ENCODE peak calls at places on chromosome 22, in eight cellular contexts. One of them, this sample, is unnamed. For H3K9me3, the result is how much of the 10 kb centered on the place peaks cover.

GRCh38 chr22:38348751-38349496 is 31.7 kb upstream of the CSNK1E start:
- DNase-seq in tibial artery: no peak
- DNase-seq in AG04450: no peak
- DNase-seq in pancreas: peak
- DNase-seq in left ventricle myocardium inferior: no peak
- DNase-seq in fibroblast of lung: no peak
- DNase-seq in Panc1: no peak
- DNase-seq in PC-9: no peak
- DNase-seq in this sample: peak

GRCh38 chr22:30178180-30179126 is 68.1 kb downstream of the LIF start:
- DNase-seq in left ventricle myocardium inferior: no peak
- DNase-seq in PC-9: no peak
- DNase-seq in tibial artery: no peak
- DNase-seq in Panc1: no peak
- DNase-seq in fibroblast of lung: no peak
- DNase-seq in AG04450: no peak
- DNase-seq in pancreas: no peak
- DNase-seq in this sample: no peak

GRCh38 chr22:27720860-27721259 is 80.7 kb downstream of the MN1 start:
- DNase-seq in PC-9: no peak
- DNase-seq in pancreas: no peak
- DNase-seq in left ventricle myocardium inferior: no peak
- DNase-seq in Panc1: no peak
- DNase-seq in fibroblast of lung: no peak
- DNase-seq in tibial artery: no peak
- DNase-seq in AG04450: no peak
- DNase-seq in this sample: no peak

GRCh38 chr22:37817705-37818311 is 5.4 kb upstream of the GALR3 start:
- DNase-seq in pancreas: peak
- DNase-seq in AG04450: no peak
- DNase-seq in left ventricle myocardium inferior: peak
- DNase-seq in Panc1: no peak
- DNase-seq in PC-9: peak
- DNase-seq in tibial artery: peak
- DNase-seq in fibroblast of lung: peak
- DNase-seq in this sample: peak

GRCh38 chr22:21025763-21026755 is 6.3 kb downstream of the SLC7A4 start:
- DNase-seq in pancreas: no peak
- DNase-seq in Panc1: no peak
- DNase-seq in fibroblast of lung: no peak
- DNase-seq in left ventricle myocardium inferior: no peak
- DNase-seq in AG04450: no peak
- DNase-seq in PC-9: no peak
- DNase-seq in tibial artery: no peak
- DNase-seq in this sample: no peak

GRCh38 chr22:20430641-20431519 is 6.7 kb downstream of the SCARF2 start:
- DNase-seq in PC-9: no peak
- DNase-seq in AG04450: no peak
- DNase-seq in fibroblast of lung: peak
- DNase-seq in tibial artery: peak
- DNase-seq in pancreas: peak
- DNase-seq in left ventricle myocardium inferior: peak
- DNase-seq in Panc1: no peak
- DNase-seq in this sample: peak

GRCh38 chr22:38415561-38416321 is 39.3 kb downstream of the KCNJ4 start:
- DNase-seq in left ventricle myocardium inferior: peak
- DNase-seq in PC-9: peak
- DNase-seq in AG04450: no peak
- DNase-seq in tibial artery: peak
- DNase-seq in Panc1: no peak
- DNase-seq in fibroblast of lung: no peak
- DNase-seq in pancreas: peak
- DNase-seq in this sample: no peak

GRCh38 chr22:45762545-45763235 is 91.1 kb downstream of the ATXN10 start:
- DNase-seq in pancreas: no peak
- DNase-seq in left ventricle myocardium inferior: no peak
- DNase-seq in fibroblast of lung: no peak
- DNase-seq in tibial artery: no peak
- DNase-seq in PC-9: no peak
- DNase-seq in Panc1: no peak
- DNase-seq in AG04450: no peak
- DNase-seq in this sample: no peak

GRCh38 chr22:38951734-38952133 is 5.7 kb upstream of the APOBEC3A start:
- DNase-seq in pancreas: no peak
- DNase-seq in Panc1: no peak
- DNase-seq in tibial artery: no peak
- DNase-seq in left ventricle myocardium inferior: no peak
- DNase-seq in fibroblast of lung: no peak
- DNase-seq in AG04450: no peak
- DNase-seq in PC-9: no peak
- DNase-seq in this sample: no peak

GRCh38 chr22:38271927-38272372 is 860 bp downstream of the TMEM184B start:
- DNase-seq in fibroblast of lung: no peak
- DNase-seq in AG04450: no peak
- DNase-seq in PC-9: peak
- DNase-seq in Panc1: no peak
- DNase-seq in pancreas: peak
- DNase-seq in left ventricle myocardium inferior: no peak
- DNase-seq in tibial artery: no peak
- DNase-seq in this sample: no peak

GRCh38 chr22:36510966-36511881 is 4.4 kb upstream of the FOXRED2 start:
- DNase-seq in AG04450: peak
- DNase-seq in tibial artery: no peak
- DNase-seq in fibroblast of lung: peak
- DNase-seq in pancreas: no peak
- DNase-seq in Panc1: no peak
- DNase-seq in PC-9: no peak
- DNase-seq in left ventricle myocardium inferior: no peak
- DNase-seq in this sample: peak

GRCh38 chr22:28207281-28208030 is 288.4 kb upstream of the PITPNB start:
- DNase-seq in pancreas: no peak
- DNase-seq in left ventricle myocardium inferior: no peak
- DNase-seq in tibial artery: no peak
- DNase-seq in AG04450: no peak
- DNase-seq in PC-9: no peak
- DNase-seq in Panc1: no peak
- DNase-seq in fibroblast of lung: no peak
- DNase-seq in this sample: no peak

GRCh38 chr22:35343664-35344550 is 37.0 kb upstream of the HMOX1 start:
- DNase-seq in fibroblast of lung: no peak
- DNase-seq in left ventricle myocardium inferior: no peak
- DNase-seq in tibial artery: no peak
- DNase-seq in Panc1: no peak
- DNase-seq in pancreas: no peak
- DNase-seq in PC-9: no peak
- DNase-seq in AG04450: no peak
- DNase-seq in this sample: no peak

DNA sequence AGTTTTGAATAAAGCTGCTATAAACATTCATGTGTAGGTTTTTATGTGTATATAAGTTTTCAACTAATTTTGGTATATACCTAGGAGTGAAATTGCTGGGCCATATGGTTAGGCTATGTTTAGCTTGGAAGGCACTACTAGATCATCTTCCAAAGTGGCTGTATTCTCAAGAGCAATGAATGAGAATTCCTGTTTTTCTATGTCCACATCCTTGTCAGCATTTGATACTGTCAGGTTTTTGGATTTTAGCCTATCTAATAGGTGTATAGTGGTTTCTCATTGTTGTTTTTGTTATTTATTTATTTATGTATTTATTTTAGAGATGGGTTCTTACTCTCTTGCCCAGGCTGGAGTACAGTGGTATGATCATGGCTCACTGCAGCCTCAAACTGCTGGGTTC is 26.3 kb upstream of the CLTCL1 start:
- DNase-seq in PC-9: no peak
- DNase-seq in fibroblast of lung: no peak
- DNase-seq in tibial artery: no peak
- DNase-seq in pancreas: no peak
- DNase-seq in AG04450: no peak
- DNase-seq in Panc1: no peak
- DNase-seq in left ventricle myocardium inferior: no peak
- DNase-seq in this sample: no peak
- H3K9me3 ChIP-seq in PC-9: under half
- H3K9me3 ChIP-seq in fibroblast of lung: under half
- H3K9me3 ChIP-seq in tibial artery: under half
- H3K9me3 ChIP-seq in pancreas: under half
- H3K9me3 ChIP-seq in AG04450: under half
- H3K9me3 ChIP-seq in Panc1: under half
- H3K9me3 ChIP-seq in left ventricle myocardium inferior: half or more
- H3K9me3 ChIP-seq in this sample: under half

DNA sequence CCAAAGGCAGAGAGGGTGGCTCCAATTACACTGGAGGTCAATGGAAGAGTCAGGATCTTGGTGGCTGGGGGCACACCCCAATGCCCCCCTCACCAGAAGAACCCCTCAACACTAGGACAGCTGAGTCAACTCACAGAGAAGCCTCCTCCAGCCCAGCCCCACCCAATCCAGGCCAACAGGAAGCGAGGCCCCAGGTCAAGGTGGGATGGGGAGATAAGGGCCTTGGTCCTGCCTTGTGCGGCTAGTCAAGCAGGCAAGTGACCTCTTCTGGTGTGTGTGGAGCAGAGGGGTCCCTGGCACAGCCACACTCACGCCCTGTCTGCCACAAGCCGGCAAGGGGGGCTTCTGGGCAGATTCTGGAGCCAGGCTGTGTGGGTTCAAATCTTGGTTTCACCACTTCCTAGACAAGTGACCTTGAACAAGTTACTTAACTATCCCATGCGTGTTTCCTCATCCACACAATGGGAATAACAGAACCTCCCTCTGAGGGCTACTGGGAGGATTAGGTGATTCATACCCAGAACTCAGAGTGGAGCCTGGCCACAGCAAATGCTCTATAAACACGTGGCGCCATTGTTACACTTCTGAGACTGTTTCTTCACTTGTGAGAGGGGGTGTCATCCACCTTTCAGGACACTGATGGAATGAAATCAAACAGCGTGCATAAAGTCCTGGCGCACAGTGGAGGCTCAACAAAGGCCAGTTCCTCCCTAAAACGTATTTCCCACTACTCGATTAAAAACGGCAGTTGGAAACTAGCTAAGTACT is 3.3 kb downstream of the TTLL12 start:
- DNase-seq in tibial artery: no peak
- DNase-seq in fibroblast of lung: peak
- DNase-seq in pancreas: no peak
- DNase-seq in PC-9: peak
- DNase-seq in left ventricle myocardium inferior: no peak
- DNase-seq in AG04450: no peak
- DNase-seq in Panc1: no peak
- DNase-seq in this sample: no peak
- H3K4me3 ChIP-seq in tibial artery: no peak
- H3K4me3 ChIP-seq in fibroblast of lung: no peak
- H3K4me3 ChIP-seq in pancreas: no peak
- H3K4me3 ChIP-seq in PC-9: peak
- H3K4me3 ChIP-seq in left ventricle myocardium inferior: no peak
- H3K4me3 ChIP-seq in AG04450: no peak
- H3K4me3 ChIP-seq in Panc1: no peak
- H3K4me3 ChIP-seq in this sample: no peak

GRCh38 chr22:22462813-22463567 is 45.6 kb downstream of the ZNF280B start:
- DNase-seq in fibroblast of lung: no peak
- DNase-seq in tibial artery: no peak
- DNase-seq in pancreas: no peak
- DNase-seq in AG04450: no peak
- DNase-seq in PC-9: no peak
- DNase-seq in Panc1: no peak
- DNase-seq in left ventricle myocardium inferior: no peak
- DNase-seq in this sample: no peak

GRCh38 chr22:22464541-22465054 is 43.9 kb downstream of the ZNF280B start:
- DNase-seq in PC-9: no peak
- DNase-seq in pancreas: no peak
- DNase-seq in left ventricle myocardium inferior: no peak
- DNase-seq in AG04450: no peak
- DNase-seq in Panc1: no peak
- DNase-seq in fibroblast of lung: no peak
- DNase-seq in tibial artery: no peak
- DNase-seq in this sample: no peak

GRCh38 chr22:22465782-22466181 is 42.8 kb downstream of the ZNF280B start:
- DNase-seq in fibroblast of lung: no peak
- DNase-seq in tibial artery: no peak
- DNase-seq in PC-9: no peak
- DNase-seq in AG04450: no peak
- DNase-seq in left ventricle myocardium inferior: no peak
- DNase-seq in pancreas: no peak
- DNase-seq in Panc1: no peak
- DNase-seq in this sample: no peak

GRCh38 chr22:22465094-22465602 is 43.4 kb downstream of the ZNF280B start:
- DNase-seq in Panc1: no peak
- DNase-seq in left ventricle myocardium inferior: no peak
- DNase-seq in tibial artery: no peak
- DNase-seq in fibroblast of lung: no peak
- DNase-seq in pancreas: no peak
- DNase-seq in PC-9: no peak
- DNase-seq in AG04450: no peak
- DNase-seq in this sample: no peak

DNA sequence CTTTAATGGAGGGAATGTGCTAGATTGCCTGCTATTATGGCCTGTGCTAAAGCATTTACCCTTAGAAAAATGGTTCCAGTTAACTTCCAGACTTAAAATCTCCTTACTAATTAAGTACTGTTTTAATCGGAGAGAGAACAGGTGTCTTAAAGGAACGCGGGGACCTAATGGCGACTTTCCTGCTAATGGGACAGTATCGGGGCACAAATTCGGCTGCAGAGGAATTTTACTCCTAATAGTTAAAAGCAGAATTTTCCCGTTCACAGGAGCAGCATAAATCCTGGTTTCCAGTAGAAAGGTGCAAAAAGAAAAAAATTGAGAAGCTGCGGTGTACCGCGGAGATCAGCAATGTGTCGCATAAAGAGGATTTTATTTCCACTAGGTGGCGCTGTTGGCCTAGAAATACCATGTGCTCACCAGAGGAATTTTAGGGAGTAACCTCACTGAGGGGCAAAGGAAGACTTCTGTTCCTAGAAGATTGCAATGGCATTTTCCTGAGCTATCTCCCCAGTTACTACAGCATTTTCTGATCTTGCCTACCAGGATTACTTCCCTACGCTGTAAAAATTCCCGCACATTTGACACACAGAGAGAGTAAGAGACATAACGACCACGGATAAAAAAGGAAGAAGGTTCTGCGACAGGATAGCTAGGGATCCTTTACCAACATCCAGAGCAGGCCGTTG is 44.5 kb downstream of the ZNF280B start:
- DNase-seq in pancreas: no peak
- DNase-seq in fibroblast of lung: peak
- DNase-seq in PC-9: no peak
- DNase-seq in AG04450: peak
- DNase-seq in tibial artery: no peak
- DNase-seq in Panc1: peak
- DNase-seq in left ventricle myocardium inferior: no peak
- DNase-seq in this sample: peak
- TF ChIP-seq CTCF in pancreas: peak
- TF ChIP-seq CTCF in fibroblast of lung: peak
- TF ChIP-seq CTCF in PC-9: peak
- TF ChIP-seq CTCF in AG04450: peak
- TF ChIP-seq CTCF in tibial artery: peak
- TF ChIP-seq CTCF in Panc1: peak
- TF ChIP-seq CTCF in left ventricle myocardium inferior: peak
- TF ChIP-seq CTCF in this sample: peak

DNA sequence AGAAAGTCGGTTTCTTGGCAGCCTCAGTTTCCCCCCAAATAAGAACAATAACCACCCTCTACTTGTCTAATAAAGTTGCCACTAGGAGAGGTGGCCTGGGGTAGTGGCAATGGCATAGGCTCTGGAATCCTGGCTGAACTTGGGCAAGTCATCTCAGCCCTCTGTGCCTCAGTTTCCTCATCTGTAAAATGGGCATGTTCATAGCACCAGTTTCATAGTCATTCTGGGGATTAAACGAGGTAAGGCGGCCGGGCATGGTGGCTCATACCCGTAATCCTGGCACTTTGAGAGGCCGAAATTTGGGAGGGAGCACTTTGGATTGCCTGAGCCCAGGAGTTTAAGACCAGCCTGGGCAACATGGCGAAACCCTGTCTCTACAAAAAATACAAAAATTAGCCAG is 63.0 kb downstream of the SGSM1 start:
- DNase-seq in PC-9: no peak
- DNase-seq in AG04450: no peak
- DNase-seq in left ventricle myocardium inferior: no peak
- DNase-seq in tibial artery: no peak
- DNase-seq in fibroblast of lung: no peak
- DNase-seq in Panc1: no peak
- DNase-seq in pancreas: no peak
- DNase-seq in this sample: no peak
- H3K9me3 ChIP-seq in PC-9: under half
- H3K9me3 ChIP-seq in AG04450: under half
- H3K9me3 ChIP-seq in left ventricle myocardium inferior: under half
- H3K9me3 ChIP-seq in tibial artery: under half
- H3K9me3 ChIP-seq in fibroblast of lung: under half
- H3K9me3 ChIP-seq in Panc1: under half
- H3K9me3 ChIP-seq in pancreas: under half
- H3K9me3 ChIP-seq in this sample: under half

This sample was measured in mucosa of descending colon.